ENCODE peak calls at places on chromosomes 5 and 9, in eight cellular contexts. Q is foreskin keratinocyte; G is activated T-helper 9 cell treated with anti-CD3 and anti-CD28 coated beads, Interleukin-2, amount 50 U/mL, for 16 hours; T is non-pigmented ciliary epithelial cell; Z is HAP-1; A is GM10248; R is stimulated activated CD8-positive, alpha-beta memory T cell treated with anti-CD3 and anti-CD28 coated beads, Interleukin-2, amount 100 ng/mL, for 48 hours; U is stimulated activated CD4-positive, alpha-beta T cell treated with anti-CD3 and anti-CD28 coated beads, Interleukin-15, amount 100 ng/mL, for 1 hour. X is an unnamed sample.

GRCh38 chr9:5854032-5854792 is 21.3 kb upstream of the ERMP1 start:
- DNase-seq in U (no peak), Q (no peak), R (no peak), G (no peak), Z (no peak), A (no peak), T (no peak), X (no peak)

GRCh38 chr9:116647515-116647809 is 39.6 kb upstream of the TRIM32 start:
- DNase-seq in U (no peak), G (no peak), R (no peak), Q (no peak), A (no peak), Z (no peak), T (no peak), X (no peak)

GRCh38 chr9:86614871-86615849 is 260.9 kb upstream of the TUT7 start:
- DNase-seq in G (no peak), R (no peak), A (peak; percentile 17), T (no peak), U (no peak), Q (peak; percentile 56), Z (no peak), X (peak; percentile 58)

GRCh38 chr9:125538092-125538473 is 168.9 kb downstream of the MAPKAP1 start:
- DNase-seq in Z (no peak), T (peak; percentile 76), G (no peak), Q (peak; percentile 79), A (no peak), U (no peak), R (no peak), X (peak; percentile 94)

GRCh38 chr9:15606667-15607472 is 54.0 kb downstream of the CCDC171 start:
- DNase-seq in U (no peak), T (no peak), G (no peak), Z (peak; percentile 36), R (no peak), Q (peak; percentile 4), A (peak; percentile 44), X (peak; percentile 47)

GRCh38 chr9:101509572-101509971 is 24.1 kb upstream of the RNF20 start:
- DNase-seq in A (no peak), Q (no peak), T (no peak), U (no peak), G (no peak), Z (no peak), R (no peak), X (no peak)

GRCh38 chr5:58466939-58467338 is 7.1 kb upstream of the PLK2 start:
- DNase-seq in Z (no peak), U (no peak), Q (no peak), G (no peak), T (no peak), R (peak; percentile 3), A (peak; percentile 45), X (peak; percentile 35)

GRCh38 chr5:10661401-10661800 is 97.5 kb downstream of the ANKRD33B start:
- DNase-seq in U (no peak), Z (no peak), G (no peak), A (no peak), T (no peak), Q (no peak), R (no peak), X (no peak)

GRCh38 chr5:51958473-51958872 is 575.2 kb downstream of the ISL1 start:
- DNase-seq in Z (no peak), A (no peak), U (no peak), G (no peak), T (no peak), R (no peak), Q (no peak), X (no peak)

GRCh38 chr5:89457411-89458329 is 574.7 kb upstream of the MEF2C start:
- DNase-seq in A (no peak), Z (no peak), Q (peak; percentile 59), R (no peak), U (no peak), T (no peak), G (no peak), X (peak; percentile 64)